ENCODE peak calls at places on chromosomes 1 and 21, in four cellular contexts. V, C, W and J are unnamed samples.

GRCh38 chr1:238962941-238963340 is 423.4 kb upstream of the CHRM3 start:
- DNase-seq in V (no peak), C (no peak), W (no peak), J (no peak)

GRCh38 chr1:85199667-85200366 is 999 bp downstream of the SYDE2 start:
- DNase-seq in V (no peak), C (no peak), W (no peak), J (no peak)

GRCh38 chr1:212188599-212189351 is 96.4 kb upstream of the PPP2R5A start:
- DNase-seq in V (no peak), C (no peak), W (no peak), J (no peak)

GRCh38 chr1:209692745-209693504 is 11.7 kb upstream of the HSD11B1 start:
- DNase-seq in V (peak; percentile 83), C (peak; percentile 79), W (peak; percentile 74), J (peak; percentile 52)

GRCh38 chr21:35475006-35475405 is 425.9 kb upstream of the RUNX1 start:
- DNase-seq in V (no peak), C (no peak), W (no peak), J (no peak)

GRCh38 chr1:67747667-67748066 is 62.7 kb downstream of the GADD45A start:
- DNase-seq in V (no peak), C (no peak), W (no peak), J (no peak)

GRCh38 chr1:247054992-247055415 is 23.6 kb downstream of the ZNF670 start:
- DNase-seq in V (no peak), C (no peak), W (no peak), J (no peak)

GRCh38 chr1:214362188-214362882 is 81.4 kb downstream of the SMYD2 start:
- DNase-seq in V (no peak), C (no peak), W (no peak), J (no peak)